ENCODE peak calls at places on chromosomes 5 and 9, in eight cellular contexts. Y is activated CD8-positive, alpha-beta memory T cell treated with anti-CD3 and anti-CD28 coated beads, Interleukin-2, amount 50 U/mL, for 48 hours; N is fibroblast of villous mesenchyme; V is H9; R is NCI-H1417; L is EL; U is esophagus squamous epithelium; C is iris pigment epithelial cell. W is an unnamed sample.

GRCh38 chr5:120544043-120544442 is 79.9 kb downstream of the PRR16 start:
- DNase-seq in Y (no peak), N (peak; percentile 24), V (no peak), R (no peak), L (peak; percentile 43), U (no peak), C (peak; percentile 29), W (no peak)

GRCh38 chr5:27266184-27266583 is 227.8 kb upstream of the CDH9 start:
- DNase-seq in Y (no peak), N (peak; percentile 4), V (no peak), R (no peak), L (no peak), U (no peak), C (no peak), W (no peak)

GRCh38 chr5:84378961-84379360 is 5.7 kb downstream of the EDIL3 start:
- DNase-seq in Y (no peak), N (no peak), V (no peak), R (no peak), L (peak; percentile 40), U (no peak), C (peak; percentile 70), W (no peak)

GRCh38 chr9:137077010-137077747 is at the start of gene UAP1L1:
- DNase-seq in Y (peak; percentile 81), N (peak; percentile 78), V (peak; percentile 72), R (peak; percentile 11), L (peak; percentile 66), U (no peak), C (peak; percentile 57), W (peak; percentile 59)

GRCh38 chr9:127569819-127570401 is 42.2 kb upstream of the STXBP1 start:
- DNase-seq in Y (no peak), N (no peak), V (no peak), R (peak; percentile 34), L (no peak), U (no peak), C (no peak), W (no peak)

GRCh38 chr9:37908698-37909186 is 4.8 kb upstream of the SLC25A51 start:
- DNase-seq in Y (peak; percentile 42), N (peak; percentile 73), V (no peak), R (no peak), L (peak; percentile 15), U (no peak), C (peak; percentile 80), W (no peak)

GRCh38 chr9:100317706-100318105 is 35.0 kb downstream of the TEX10 start:
- DNase-seq in Y (no peak), N (no peak), V (no peak), R (no peak), L (peak; percentile 71), U (no peak), C (peak; percentile 67), W (no peak)

GRCh38 chr5:116626272-116626723 is 51.7 kb upstream of the SEMA6A start:
- DNase-seq in Y (no peak), N (peak; percentile 70), V (no peak), R (peak; percentile 83), L (peak; percentile 3), U (no peak), C (peak; percentile 75), W (no peak)

GRCh38 chr5:93580387-93581100 is 475 bp downstream of the NR2F1-AS1 start:
- DNase-seq in Y (no peak), N (peak; percentile 65), V (no peak), R (peak; percentile 41), L (peak; percentile 51), U (no peak), C (peak; percentile 56), W (peak; percentile 59)

GRCh38 chr5:124436294-124436693 is 310.1 kb downstream of the ZNF608 start:
- DNase-seq in Y (no peak), N (no peak), V (no peak), R (no peak), L (peak; percentile 31), U (no peak), C (peak; percentile 14), W (no peak)

GRCh38 chr9:112705773-112706427 is 12.0 kb downstream of the INIP start:
- DNase-seq in Y (no peak), N (peak; percentile 55), V (peak; percentile 45), R (no peak), L (peak; percentile 26), U (no peak), C (peak; percentile 61), W (peak; percentile 48)

GRCh38 chr5:65721775-65722574 is at the start of the genes NLN and SGTB:
- DNase-seq in Y (peak; percentile 92), N (peak; percentile 81), V (peak; percentile 87), R (peak; percentile 89), L (peak; percentile 86), U (peak; percentile 21), C (peak; percentile 76), W (peak; percentile 94)

GRCh38 chr5:71582945-71583584 is 4.1 kb upstream of the MCCC2 start:
- DNase-seq in Y (no peak), N (no peak), V (no peak), R (no peak), L (no peak), U (no peak), C (no peak), W (no peak)

GRCh38 chr5:55692106-55692417 is 20.1 kb downstream of the SLC38A9 start:
- DNase-seq in Y (no peak), N (no peak), V (no peak), R (no peak), L (no peak), U (no peak), C (no peak), W (no peak)

GRCh38 chr5:15929616-15930303 is 249.8 kb downstream of the MARCHF11 start:
- DNase-seq in Y (no peak), N (peak; percentile 65), V (no peak), R (no peak), L (peak; percentile 80), U (no peak), C (peak; percentile 16), W (no peak)

GRCh38 chr5:145237843-145238242 is 597.3 kb downstream of the PRELID2 start:
- DNase-seq in Y (no peak), N (peak; percentile 66), V (peak; percentile 77), R (peak; percentile 60), L (peak; percentile 72), U (no peak), C (peak; percentile 76), W (peak; percentile 60)

GRCh38 chr9:70902705-70903131 is 218.7 kb downstream of the TRPM3 start:
- DNase-seq in Y (no peak), N (peak; percentile 94), V (no peak), R (no peak), L (peak; percentile 97), U (no peak), C (peak; percentile 99), W (no peak)

GRCh38 chr5:179795863-179796833 is 2.4 kb downstream of the LTC4S start:
- DNase-seq in Y (peak; percentile 85), N (peak; percentile 84), V (peak; percentile 79), R (peak; percentile 87), L (peak; percentile 85), U (no peak), C (peak; percentile 83), W (peak; percentile 86)

W was measured in ecto neural progenitor cell.